ENCODE peak calls at places on chromosome 11, in nine cellular contexts. P is left lobe of liver; M is HEK293T; A is astrocyte; L is neural crest cell; T is fibroblast of pulmonary artery; S is activated effector memory CD4-positive, alpha-beta T cell treated with anti-CD3 and anti-CD28 coated beads, Interleukin-2, amount 50 U/mL, for 16 hours; F is progenitor cell of endocrine pancreas; O is ureter. B is an unnamed sample.
A peak's percentile ranks its signal among the peaks of the same experiment; 100 is the strongest.

GRCh38 chr11:36389811-36390210 is 93.7 kb downstream of the PRR5L start:
- DNase-seq in T (no peak), F (no peak), O (no peak), P (no peak), L (no peak), S (no peak), M (no peak), A (no peak), B (no peak)

GRCh38 chr11:95035316-95035715 is 10.3 kb downstream of the KDM4E start:
- DNase-seq in L (no peak), O (no peak), P (no peak), T (no peak), F (no peak), A (no peak), S (no peak), M (no peak), B (no peak)

GRCh38 chr11:34214961-34215805 is 109.8 kb downstream of the NAT10 start:
- DNase-seq in P (no peak), O (no peak), L (no peak), T (no peak), F (no peak), M (no peak), A (peak; percentile 72), S (peak; percentile 90), B (no peak)

GRCh38 chr11:110467556-110467955 is 37.8 kb downstream of the FDX1 start:
- DNase-seq in F (no peak), L (no peak), M (no peak), A (no peak), T (no peak), O (no peak), S (no peak), P (no peak), B (no peak)

GRCh38 chr11:118901494-118902335 is 18.0 kb downstream of the CXCR5 start:
- DNase-seq in T (no peak), L (no peak), F (no peak), P (no peak), M (no peak), O (no peak), S (no peak), A (no peak), B (no peak)

GRCh38 chr11:6397156-6397555 is 6.9 kb downstream of the SMPD1 start:
- DNase-seq in A (no peak), P (no peak), L (no peak), F (no peak), S (no peak), O (no peak), T (no peak), M (no peak), B (peak; percentile 41)

GRCh38 chr11:1163321-1163910 is 5.7 kb downstream of the MUC5AC start:
- DNase-seq in L (no peak), T (no peak), S (peak; percentile 56), M (no peak), O (no peak), F (no peak), A (no peak), P (no peak), B (no peak)

GRCh38 chr11:117840881-117841581 is 16.5 kb upstream of the FXYD2 start:
- DNase-seq in P (no peak), T (no peak), S (peak; percentile 44), O (peak; percentile 29), F (no peak), A (no peak), L (no peak), M (no peak), B (no peak)

GRCh38 chr11:17763244-17763643 is 28.7 kb downstream of the KCNC1 start:
- DNase-seq in A (no peak), P (no peak), M (no peak), F (no peak), L (no peak), O (no peak), T (no peak), S (no peak), B (no peak)

GRCh38 chr11:118892515-118892914 is 8.8 kb downstream of the CXCR5 start:
- DNase-seq in A (no peak), P (no peak), F (no peak), T (no peak), O (no peak), S (peak; percentile 82), L (no peak), M (no peak), B (no peak)

GRCh38 chr11:75214411-75214821 is 26.2 kb upstream of the TPBGL start:
- DNase-seq in O (peak; percentile 74), L (peak; percentile 96), M (peak; percentile 87), A (peak; percentile 52), F (peak; percentile 87), S (peak; percentile 88), T (peak; percentile 86), P (peak; percentile 65), B (peak; percentile 81)

B was measured in cardiac fibroblast.